ENCODE peak calls at places on chromosomes 1 and 21, in nine cellular contexts. T is brain pericyte; O is HTR-8/SVneo; K is endothelial cell; Y is stomach; L is central memory CD4-positive, alpha-beta T cell; Q is body of pancreas; F is KG1; V is coronary artery. R is an unnamed sample.

GRCh38 chr1:190494451-190494850 is 16.8 kb upstream of the BRINP3 start:
- DNase-seq in T (no peak), O (no peak), K (no peak), Y (no peak), L (no peak), Q (no peak), F (no peak), V (no peak), R (no peak)

GRCh38 chr1:151535326-151536271 is 4.5 kb upstream of the TUFT1 start:
- DNase-seq in T (no peak), O (no peak), K (no peak), Y (no peak), L (no peak), Q (no peak), F (no peak), V (no peak), R (no peak)

GRCh38 chr1:171485375-171486047 is at the start of gene PRRC2C:
- DNase-seq in T (peak), O (peak), K (peak), Y (peak), L (peak), Q (peak), F (peak), V (peak), R (peak)

GRCh38 chr1:20126806-20127440 is 7.6 kb upstream of the PLA2G2D start:
- DNase-seq in T (no peak), O (no peak), K (no peak), Y (no peak), L (no peak), Q (no peak), F (no peak), V (peak), R (no peak)

GRCh38 chr1:27628712-27629111 is 6.3 kb downstream of the FGR start:
- DNase-seq in T (no peak), O (no peak), K (no peak), Y (no peak), L (no peak), Q (no peak), F (no peak), V (no peak), R (no peak)

GRCh38 chr1:76302711-76303347 is 228.3 kb downstream of the ST6GALNAC3 start:
- DNase-seq in T (no peak), O (no peak), K (no peak), Y (no peak), L (no peak), Q (no peak), F (no peak), V (no peak), R (no peak)

GRCh38 chr1:12600880-12601633 is 17.0 kb downstream of the DHRS3 start:
- DNase-seq in T (no peak), O (no peak), K (peak), Y (peak), L (peak), Q (peak), F (no peak), V (no peak), R (no peak)

GRCh38 chr1:196628838-196629237 is 20.6 kb upstream of the KCNT2 start:
- DNase-seq in T (no peak), O (no peak), K (no peak), Y (no peak), L (no peak), Q (no peak), F (no peak), V (no peak), R (no peak)

GRCh38 chr1:109579496-109579895 is 31.1 kb downstream of the GNAI3 start:
- DNase-seq in T (no peak), O (no peak), K (no peak), Y (no peak), L (no peak), Q (no peak), F (no peak), V (no peak), R (no peak)

GRCh38 chr1:32954183-32954582 is 10.4 kb downstream of the RNF19B start:
- DNase-seq in T (no peak), O (no peak), K (no peak), Y (no peak), L (no peak), Q (no peak), F (no peak), V (no peak), R (no peak)

GRCh38 chr21:42460391-42461184 is 35.4 kb downstream of the RSPH1 start:
- DNase-seq in T (no peak), O (no peak), K (no peak), Y (no peak), L (peak), Q (peak), F (no peak), V (no peak), R (peak)

GRCh38 chr21:32828908-32829307 is 57.4 kb upstream of the PAXBP1 start:
- DNase-seq in T (no peak), O (no peak), K (no peak), Y (no peak), L (no peak), Q (no peak), F (no peak), V (no peak), R (no peak)

GRCh38 chr1:43147625-43148319 is 24.3 kb downstream of the EBNA1BP2 start:
- DNase-seq in T (peak), O (peak), K (peak), Y (peak), L (no peak), Q (peak), F (no peak), V (no peak), R (peak)

GRCh38 chr1:234835239-234835638 is 225.3 kb upstream of the IRF2BP2 start:
- DNase-seq in T (no peak), O (no peak), K (no peak), Y (no peak), L (no peak), Q (no peak), F (no peak), V (no peak), R (no peak)

GRCh38 chr1:168372857-168373520 is 92.3 kb downstream of the TBX19 start:
- DNase-seq in T (no peak), O (no peak), K (no peak), Y (no peak), L (no peak), Q (no peak), F (no peak), V (no peak), R (no peak)

R was measured in retina.